ENCODE peak calls at places on chromosomes 6 and 20, in six cellular contexts. One of them, this sample, is unnamed.

GRCh38 chr20:36098364-36098763 is 56.2 kb upstream of the EPB41L1 start:
- DNase-seq in CD8-positive, alpha-beta memory T cell: no peak
- DNase-seq in iPS DF 6.9: no peak
- DNase-seq in RWPE2: no peak
- DNase-seq in effector memory CD4-positive, alpha-beta T cell: no peak
- DNase-seq in endothelial cell of umbilical vein: peak
- DNase-seq in this sample: no peak

GRCh38 chr20:13099676-13100075 is 90.9 kb downstream of the SPTLC3 start:
- DNase-seq in CD8-positive, alpha-beta memory T cell: no peak
- DNase-seq in iPS DF 6.9: no peak
- DNase-seq in RWPE2: no peak
- DNase-seq in effector memory CD4-positive, alpha-beta T cell: no peak
- DNase-seq in endothelial cell of umbilical vein: no peak
- DNase-seq in this sample: no peak

GRCh38 chr6:128511518-128511917 is 8.9 kb downstream of the PTPRK start:
- DNase-seq in CD8-positive, alpha-beta memory T cell: no peak
- DNase-seq in iPS DF 6.9: no peak
- DNase-seq in RWPE2: no peak
- DNase-seq in effector memory CD4-positive, alpha-beta T cell: no peak
- DNase-seq in endothelial cell of umbilical vein: no peak
- DNase-seq in this sample: no peak

GRCh38 chr20:51460569-51461265 is 81.8 kb downstream of the NFATC2 start:
- DNase-seq in CD8-positive, alpha-beta memory T cell: no peak
- DNase-seq in iPS DF 6.9: no peak
- DNase-seq in RWPE2: peak
- DNase-seq in effector memory CD4-positive, alpha-beta T cell: no peak
- DNase-seq in endothelial cell of umbilical vein: no peak
- DNase-seq in this sample: no peak

GRCh38 chr6:46246081-46246480 is 75.3 kb upstream of the ENPP5 start:
- DNase-seq in CD8-positive, alpha-beta memory T cell: no peak
- DNase-seq in iPS DF 6.9: no peak
- DNase-seq in RWPE2: no peak
- DNase-seq in effector memory CD4-positive, alpha-beta T cell: no peak
- DNase-seq in endothelial cell of umbilical vein: no peak
- DNase-seq in this sample: no peak

GRCh38 chr6:162554531-162554930 is 173.0 kb downstream of the PRKN start:
- DNase-seq in CD8-positive, alpha-beta memory T cell: no peak
- DNase-seq in iPS DF 6.9: no peak
- DNase-seq in RWPE2: no peak
- DNase-seq in effector memory CD4-positive, alpha-beta T cell: no peak
- DNase-seq in endothelial cell of umbilical vein: no peak
- DNase-seq in this sample: no peak

GRCh38 chr6:87151471-87151785 is 3.9 kb upstream of the ZNF292 start:
- DNase-seq in CD8-positive, alpha-beta memory T cell: no peak
- DNase-seq in iPS DF 6.9: no peak
- DNase-seq in RWPE2: no peak
- DNase-seq in effector memory CD4-positive, alpha-beta T cell: no peak
- DNase-seq in endothelial cell of umbilical vein: no peak
- DNase-seq in this sample: no peak

GRCh38 chr6:131592935-131593334 is 19.9 kb downstream of the ARG1 start:
- DNase-seq in CD8-positive, alpha-beta memory T cell: no peak
- DNase-seq in iPS DF 6.9: no peak
- DNase-seq in RWPE2: no peak
- DNase-seq in effector memory CD4-positive, alpha-beta T cell: no peak
- DNase-seq in endothelial cell of umbilical vein: no peak
- DNase-seq in this sample: no peak

GRCh38 chr6:3471711-3472110 is 14.9 kb upstream of the SLC22A23 start:
- DNase-seq in CD8-positive, alpha-beta memory T cell: no peak
- DNase-seq in iPS DF 6.9: no peak
- DNase-seq in RWPE2: no peak
- DNase-seq in effector memory CD4-positive, alpha-beta T cell: no peak
- DNase-seq in endothelial cell of umbilical vein: no peak
- DNase-seq in this sample: no peak

GRCh38 chr6:79719248-79719975 is 88.3 kb downstream of the SH3BGRL2 start:
- DNase-seq in CD8-positive, alpha-beta memory T cell: no peak
- DNase-seq in iPS DF 6.9: no peak
- DNase-seq in RWPE2: no peak
- DNase-seq in effector memory CD4-positive, alpha-beta T cell: no peak
- DNase-seq in endothelial cell of umbilical vein: peak
- DNase-seq in this sample: no peak

GRCh38 chr6:80742481-80742880 is 636.0 kb downstream of the BCKDHB start:
- DNase-seq in CD8-positive, alpha-beta memory T cell: no peak
- DNase-seq in iPS DF 6.9: no peak
- DNase-seq in RWPE2: no peak
- DNase-seq in effector memory CD4-positive, alpha-beta T cell: no peak
- DNase-seq in endothelial cell of umbilical vein: peak
- DNase-seq in this sample: no peak

GRCh38 chr6:118325220-118325860 is 222.8 kb upstream of the PLN start:
- DNase-seq in CD8-positive, alpha-beta memory T cell: no peak
- DNase-seq in iPS DF 6.9: no peak
- DNase-seq in RWPE2: no peak
- DNase-seq in effector memory CD4-positive, alpha-beta T cell: no peak
- DNase-seq in endothelial cell of umbilical vein: no peak
- DNase-seq in this sample: no peak

GRCh38 chr20:48826064-48826463 is 1.7 kb downstream of the PREX1 start:
- DNase-seq in CD8-positive, alpha-beta memory T cell: no peak
- DNase-seq in iPS DF 6.9: no peak
- DNase-seq in RWPE2: no peak
- DNase-seq in effector memory CD4-positive, alpha-beta T cell: no peak
- DNase-seq in endothelial cell of umbilical vein: no peak
- DNase-seq in this sample: no peak

GRCh38 chr6:164628302-164628931 is 681.0 kb downstream of the C6orf118 start:
- DNase-seq in CD8-positive, alpha-beta memory T cell: no peak
- DNase-seq in iPS DF 6.9: no peak
- DNase-seq in RWPE2: no peak
- DNase-seq in effector memory CD4-positive, alpha-beta T cell: no peak
- DNase-seq in endothelial cell of umbilical vein: no peak
- DNase-seq in this sample: no peak

GRCh38 chr6:164396071-164397047 is 913.0 kb downstream of the C6orf118 start:
- DNase-seq in CD8-positive, alpha-beta memory T cell: no peak
- DNase-seq in iPS DF 6.9: no peak
- DNase-seq in RWPE2: no peak
- DNase-seq in effector memory CD4-positive, alpha-beta T cell: no peak
- DNase-seq in endothelial cell of umbilical vein: peak
- DNase-seq in this sample: no peak

GRCh38 chr20:36272547-36273220 is 33.5 kb upstream of the DLGAP4 start:
- DNase-seq in CD8-positive, alpha-beta memory T cell: no peak
- DNase-seq in iPS DF 6.9: no peak
- DNase-seq in RWPE2: peak
- DNase-seq in effector memory CD4-positive, alpha-beta T cell: no peak
- DNase-seq in endothelial cell of umbilical vein: no peak
- DNase-seq in this sample: no peak

GRCh38 chr6:10478187-10479040 is 42.7 kb upstream of the GCNT2 start:
- DNase-seq in CD8-positive, alpha-beta memory T cell: no peak
- DNase-seq in iPS DF 6.9: peak
- DNase-seq in RWPE2: no peak
- DNase-seq in effector memory CD4-positive, alpha-beta T cell: no peak
- DNase-seq in endothelial cell of umbilical vein: peak
- DNase-seq in this sample: no peak

GRCh38 chr6:23890543-23891227 is 235.3 kb upstream of the NRSN1 start:
- DNase-seq in CD8-positive, alpha-beta memory T cell: no peak
- DNase-seq in iPS DF 6.9: no peak
- DNase-seq in RWPE2: no peak
- DNase-seq in effector memory CD4-positive, alpha-beta T cell: no peak
- DNase-seq in endothelial cell of umbilical vein: no peak
- DNase-seq in this sample: no peak

GRCh38 chr6:136669299-136669699 is 119.1 kb upstream of the MAP7 start:
- DNase-seq in CD8-positive, alpha-beta memory T cell: no peak
- DNase-seq in iPS DF 6.9: no peak
- DNase-seq in RWPE2: no peak
- DNase-seq in effector memory CD4-positive, alpha-beta T cell: no peak
- DNase-seq in endothelial cell of umbilical vein: peak
- DNase-seq in this sample: no peak

GRCh38 chr6:122405417-122405816 is 6.0 kb downstream of the HSF2 start:
- DNase-seq in CD8-positive, alpha-beta memory T cell: no peak
- DNase-seq in iPS DF 6.9: no peak
- DNase-seq in RWPE2: no peak
- DNase-seq in effector memory CD4-positive, alpha-beta T cell: no peak
- DNase-seq in endothelial cell of umbilical vein: no peak
- DNase-seq in this sample: no peak

GRCh38 chr6:30814137-30815084 is 69.9 kb upstream of the DDR1 start:
- DNase-seq in CD8-positive, alpha-beta memory T cell: no peak
- DNase-seq in iPS DF 6.9: no peak
- DNase-seq in RWPE2: peak
- DNase-seq in effector memory CD4-positive, alpha-beta T cell: peak
- DNase-seq in endothelial cell of umbilical vein: peak
- DNase-seq in this sample: no peak

GRCh38 chr20:37090357-37090871 is 5.4 kb downstream of the RBL1 start:
- DNase-seq in CD8-positive, alpha-beta memory T cell: no peak
- DNase-seq in iPS DF 6.9: no peak
- DNase-seq in RWPE2: no peak
- DNase-seq in effector memory CD4-positive, alpha-beta T cell: no peak
- DNase-seq in endothelial cell of umbilical vein: no peak
- DNase-seq in this sample: no peak

GRCh38 chr6:14796974-14797762 is 448.7 kb upstream of the JARID2 start:
- DNase-seq in CD8-positive, alpha-beta memory T cell: no peak
- DNase-seq in iPS DF 6.9: no peak
- DNase-seq in RWPE2: no peak
- DNase-seq in effector memory CD4-positive, alpha-beta T cell: no peak
- DNase-seq in endothelial cell of umbilical vein: no peak
- DNase-seq in this sample: no peak

GRCh38 chr6:15853259-15853658 is 190.4 kb upstream of the DTNBP1 start:
- DNase-seq in CD8-positive, alpha-beta memory T cell: no peak
- DNase-seq in iPS DF 6.9: no peak
- DNase-seq in RWPE2: no peak
- DNase-seq in effector memory CD4-positive, alpha-beta T cell: no peak
- DNase-seq in endothelial cell of umbilical vein: no peak
- DNase-seq in this sample: no peak

GRCh38 chr20:2093200-2093781 is 8.3 kb upstream of the STK35 start:
- DNase-seq in CD8-positive, alpha-beta memory T cell: no peak
- DNase-seq in iPS DF 6.9: no peak
- DNase-seq in RWPE2: no peak
- DNase-seq in effector memory CD4-positive, alpha-beta T cell: no peak
- DNase-seq in endothelial cell of umbilical vein: no peak
- DNase-seq in this sample: no peak

DNA sequence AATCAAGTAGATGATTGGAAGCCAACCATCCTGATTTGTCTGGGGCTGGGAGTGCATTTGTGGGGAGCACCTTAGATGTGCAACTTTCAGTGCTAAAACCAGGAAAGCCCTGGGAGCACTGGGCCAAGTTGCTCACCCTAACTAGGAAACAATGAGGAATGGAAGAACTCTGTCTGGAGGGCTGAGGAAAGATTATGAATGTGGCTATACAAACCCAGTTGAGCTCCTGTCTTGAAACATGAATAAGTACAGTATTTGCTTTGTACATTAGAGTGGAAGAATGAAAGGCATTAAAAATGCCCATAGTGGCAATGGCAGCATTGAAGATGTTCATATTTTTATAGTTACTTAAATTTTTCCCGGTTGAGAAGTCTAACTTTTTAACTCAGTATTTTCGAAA is 121.1 kb downstream of the HDGFL1 start:
- DNase-seq in CD8-positive, alpha-beta memory T cell: no peak
- DNase-seq in iPS DF 6.9: no peak
- DNase-seq in RWPE2: no peak
- DNase-seq in effector memory CD4-positive, alpha-beta T cell: no peak
- DNase-seq in endothelial cell of umbilical vein: no peak
- DNase-seq in this sample: no peak
- H3K27ac ChIP-seq in CD8-positive, alpha-beta memory T cell: no peak
- H3K27ac ChIP-seq in iPS DF 6.9: no peak
- H3K27ac ChIP-seq in RWPE2: no peak
- H3K27ac ChIP-seq in effector memory CD4-positive, alpha-beta T cell: no peak
- H3K27ac ChIP-seq in endothelial cell of umbilical vein: no peak
- H3K27ac ChIP-seq in this sample: no peak

GRCh38 chr6:149482542-149483261 is 2.1 kb downstream of the ZC3H12D start:
- DNase-seq in CD8-positive, alpha-beta memory T cell: no peak
- DNase-seq in iPS DF 6.9: no peak
- DNase-seq in RWPE2: no peak
- DNase-seq in effector memory CD4-positive, alpha-beta T cell: no peak
- DNase-seq in endothelial cell of umbilical vein: no peak
- DNase-seq in this sample: no peak
- H3K27ac ChIP-seq in CD8-positive, alpha-beta memory T cell: peak
- H3K27ac ChIP-seq in iPS DF 6.9: no peak
- H3K27ac ChIP-seq in RWPE2: no peak
- H3K27ac ChIP-seq in effector memory CD4-positive, alpha-beta T cell: peak
- H3K27ac ChIP-seq in endothelial cell of umbilical vein: no peak
- H3K27ac ChIP-seq in this sample: peak

DNA sequence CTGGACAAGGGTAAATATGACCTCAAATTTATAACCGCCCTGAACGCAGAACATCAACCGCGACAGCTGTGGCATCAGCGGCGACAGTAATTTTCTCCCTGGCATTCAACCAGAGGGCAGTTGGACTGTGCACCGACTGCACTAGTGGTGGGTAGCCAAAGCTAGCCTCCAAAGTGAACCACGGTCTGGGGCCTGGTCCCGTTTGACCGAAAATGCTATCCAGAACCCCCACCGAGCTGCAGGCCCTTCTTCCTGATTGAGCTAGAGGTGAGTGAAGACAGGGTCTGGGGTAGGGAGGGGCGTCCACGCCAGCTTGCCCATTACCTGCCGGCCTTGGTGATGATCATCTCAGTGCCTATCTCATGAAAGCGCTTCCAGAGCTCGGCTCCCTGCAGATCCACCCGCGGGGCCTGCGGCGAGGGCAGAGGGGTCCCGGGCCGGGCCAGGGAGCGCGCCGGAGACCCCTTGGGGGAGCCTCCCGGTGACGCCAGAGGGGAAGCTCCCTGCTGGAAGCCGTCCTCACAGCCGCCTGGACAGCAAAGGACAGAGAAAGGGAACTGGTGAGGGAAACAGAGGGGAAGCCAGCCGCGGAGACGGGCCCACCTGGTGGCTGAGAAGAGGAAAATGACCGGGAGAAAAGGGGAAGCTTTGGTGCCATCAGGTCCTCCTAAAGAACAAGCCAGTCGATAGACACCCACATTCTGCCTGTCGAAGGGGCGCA is 2.0 kb downstream of the TBX18 start:
- DNase-seq in CD8-positive, alpha-beta memory T cell: no peak
- DNase-seq in iPS DF 6.9: no peak
- DNase-seq in RWPE2: no peak
- DNase-seq in effector memory CD4-positive, alpha-beta T cell: no peak
- DNase-seq in endothelial cell of umbilical vein: peak
- DNase-seq in this sample: no peak
- H3K27ac ChIP-seq in CD8-positive, alpha-beta memory T cell: peak
- H3K27ac ChIP-seq in iPS DF 6.9: no peak
- H3K27ac ChIP-seq in RWPE2: peak
- H3K27ac ChIP-seq in effector memory CD4-positive, alpha-beta T cell: no peak
- H3K27ac ChIP-seq in endothelial cell of umbilical vein: peak
- H3K27ac ChIP-seq in this sample: no peak

GRCh38 chr6:43779864-43780260 is 9.9 kb downstream of the VEGFA start:
- DNase-seq in CD8-positive, alpha-beta memory T cell: no peak
- DNase-seq in iPS DF 6.9: no peak
- DNase-seq in RWPE2: no peak
- DNase-seq in effector memory CD4-positive, alpha-beta T cell: no peak
- DNase-seq in endothelial cell of umbilical vein: no peak
- DNase-seq in this sample: no peak

GRCh38 chr6:43778131-43778857 is 8.3 kb downstream of the VEGFA start:
- DNase-seq in CD8-positive, alpha-beta memory T cell: no peak
- DNase-seq in iPS DF 6.9: no peak
- DNase-seq in RWPE2: no peak
- DNase-seq in effector memory CD4-positive, alpha-beta T cell: no peak
- DNase-seq in endothelial cell of umbilical vein: no peak
- DNase-seq in this sample: no peak

GRCh38 chr6:43780293-43780692 is 10.3 kb downstream of the VEGFA start:
- DNase-seq in CD8-positive, alpha-beta memory T cell: no peak
- DNase-seq in iPS DF 6.9: no peak
- DNase-seq in RWPE2: no peak
- DNase-seq in effector memory CD4-positive, alpha-beta T cell: no peak
- DNase-seq in endothelial cell of umbilical vein: no peak
- DNase-seq in this sample: no peak

GRCh38 chr6:43780891-43781571 is 11.0 kb downstream of the VEGFA start:
- DNase-seq in CD8-positive, alpha-beta memory T cell: no peak
- DNase-seq in iPS DF 6.9: no peak
- DNase-seq in RWPE2: no peak
- DNase-seq in effector memory CD4-positive, alpha-beta T cell: no peak
- DNase-seq in endothelial cell of umbilical vein: no peak
- DNase-seq in this sample: no peak

GRCh38 chr6:43778976-43779863 is 9.2 kb downstream of the VEGFA start:
- DNase-seq in CD8-positive, alpha-beta memory T cell: no peak
- DNase-seq in iPS DF 6.9: no peak
- DNase-seq in RWPE2: no peak
- DNase-seq in effector memory CD4-positive, alpha-beta T cell: no peak
- DNase-seq in endothelial cell of umbilical vein: no peak
- DNase-seq in this sample: no peak
- H3K27ac ChIP-seq in CD8-positive, alpha-beta memory T cell: no peak
- H3K27ac ChIP-seq in iPS DF 6.9: no peak
- H3K27ac ChIP-seq in RWPE2: peak
- H3K27ac ChIP-seq in effector memory CD4-positive, alpha-beta T cell: no peak
- H3K27ac ChIP-seq in endothelial cell of umbilical vein: no peak
- H3K27ac ChIP-seq in this sample: no peak